ENCODE peak calls at places on chromosome 12, in four cellular contexts. J is RWPE1; F is brain microvascular endothelial cell; A is effector memory CD4-positive, alpha-beta T cell. H is an unnamed sample.

GRCh38 chr12:15682826-15683225 is 106.4 kb downstream of the EPS8 start:
- DNase-seq in J (peak; percentile 8), F (no peak), A (no peak), H (no peak)

GRCh38 chr12:6944381-6945186 is 762 bp downstream of the C12orf57 start:
- DNase-seq in J (peak; percentile 84), F (peak; percentile 92), A (peak; percentile 82), H (peak; percentile 59)

GRCh38 chr12:54853933-54854538 is at the start of gene MUCL1:
- DNase-seq in J (peak; percentile 74), F (peak; percentile 84), A (peak; percentile 17), H (peak; percentile 18)

GRCh38 chr12:116303929-116304328 is 26.4 kb upstream of the MED13L start:
- DNase-seq in J (no peak), F (no peak), A (no peak), H (no peak)

GRCh38 chr12:46771268-46771837 is 54.4 kb downstream of the SLC38A4 start:
- DNase-seq in J (no peak), F (no peak), A (no peak), H (no peak)

GRCh38 chr12:70733385-70733784 is 96.2 kb upstream of the PTPRB start:
- DNase-seq in J (peak; percentile 73), F (peak; percentile 64), A (no peak), H (no peak)

GRCh38 chr12:82781288-82782078 is 94.8 kb downstream of the TMTC2 start:
- DNase-seq in J (no peak), F (no peak), A (no peak), H (no peak)

GRCh38 chr12:106774808-106775524 is 484 bp downstream of the RIC8B start:
- DNase-seq in J (no peak), F (no peak), A (no peak), H (no peak)

GRCh38 chr12:110501378-110501721 is 561 bp downstream of the VPS29 start:
- DNase-seq in J (no peak), F (peak; percentile 24), A (no peak), H (peak; percentile 34)

GRCh38 chr12:54201001-54201794 is 12.4 kb upstream of the SMUG1 start:
- DNase-seq in J (peak; percentile 73), F (peak; percentile 58), A (peak; percentile 41), H (no peak)

GRCh38 chr12:19402743-19403400 is 36.4 kb upstream of the AEBP2 start:
- DNase-seq in J (no peak), F (peak; percentile 15), A (no peak), H (no peak)

GRCh38 chr12:15863258-15863835 is 18.8 kb upstream of the STRAP start:
- DNase-seq in J (no peak), F (no peak), A (no peak), H (no peak)

GRCh38 chr12:51262758-51263177 is 7.4 kb downstream of the SMAGP start:
- DNase-seq in J (no peak), F (peak; percentile 33), A (no peak), H (no peak)

GRCh38 chr12:47277972-47278448 is 198.3 kb upstream of the AMIGO2 start:
- DNase-seq in J (peak; percentile 95), F (peak; percentile 81), A (no peak), H (peak; percentile 91)

GRCh38 chr12:115946867-115947695 is 330.4 kb downstream of the MED13L start:
- DNase-seq in J (no peak), F (no peak), A (no peak), H (no peak)

GRCh38 chr12:64670039-64670438 is 59.7 kb downstream of the RASSF3 start:
- DNase-seq in J (no peak), F (no peak), A (no peak), H (no peak)

GRCh38 chr12:25386823-25387134 is 136.1 kb upstream of the KRAS start:
- DNase-seq in J (no peak), F (no peak), A (no peak), H (no peak)

GRCh38 chr12:6341439-6342139 is at the start of gene TNFRSF1A:
- DNase-seq in J (peak; percentile 61), F (peak; percentile 77), A (no peak), H (no peak)

GRCh38 chr12:9758119-9758518 is 2.6 kb downstream of the CD69 start:
- DNase-seq in J (no peak), F (no peak), A (no peak), H (no peak)

GRCh38 chr12:31206038-31206670 is 119.8 kb downstream of the SINHCAF start:
- DNase-seq in J (peak; percentile 75), F (peak; percentile 72), A (no peak), H (peak; percentile 98)

GRCh38 chr12:96108321-96108720 is 72.9 kb upstream of the LTA4H start:
- DNase-seq in J (no peak), F (no peak), A (no peak), H (no peak)

GRCh38 chr12:121543786-121544185 is 37.0 kb downstream of the KDM2B start:
- DNase-seq in J (no peak), F (no peak), A (no peak), H (no peak)

GRCh38 chr12:84058136-84058535 is 854.5 kb downstream of the SLC6A15 start:
- DNase-seq in J (no peak), F (no peak), A (no peak), H (no peak)

GRCh38 chr12:89680409-89680808 is 28.2 kb downstream of the ATP2B1 start:
- DNase-seq in J (no peak), F (no peak), A (no peak), H (no peak)

GRCh38 chr12:9319842-9320173 is 111.6 kb upstream of the PZP start:
- DNase-seq in J (no peak), F (no peak), A (no peak), H (peak; percentile 59)

GRCh38 chr12:112944028-112944690 is 5.9 kb downstream of the OAS3 start:
- DNase-seq in J (no peak), F (no peak), A (no peak), H (no peak)

DNA sequence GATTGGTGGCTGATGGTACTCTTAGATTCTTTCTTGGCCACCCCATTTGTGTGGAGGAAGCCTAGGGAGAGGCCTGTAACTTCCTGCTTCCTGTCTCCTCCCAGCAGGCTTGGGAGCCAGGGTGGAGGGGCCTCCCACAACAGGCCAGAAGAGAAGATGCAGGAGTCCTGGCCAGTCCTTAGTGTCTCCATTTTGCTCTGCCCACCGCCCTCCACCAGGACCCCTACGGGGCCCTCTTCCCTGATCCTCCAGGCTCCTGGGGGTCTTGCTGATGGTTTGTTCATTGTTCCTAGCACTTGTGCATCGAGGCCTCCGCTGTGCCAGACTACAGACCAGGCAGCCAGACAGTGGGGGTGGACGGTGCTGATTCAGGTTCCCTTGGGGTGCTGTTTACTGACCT is 6.8 kb downstream of the TSPAN9 start:
- DNase-seq in J (no peak), F (no peak), A (no peak), H (no peak)
- H3K27ac ChIP-seq in J (no peak overlapping the region), F (no peak overlapping the region), A (no peak overlapping the region), H (no peak overlapping the region)

DNA sequence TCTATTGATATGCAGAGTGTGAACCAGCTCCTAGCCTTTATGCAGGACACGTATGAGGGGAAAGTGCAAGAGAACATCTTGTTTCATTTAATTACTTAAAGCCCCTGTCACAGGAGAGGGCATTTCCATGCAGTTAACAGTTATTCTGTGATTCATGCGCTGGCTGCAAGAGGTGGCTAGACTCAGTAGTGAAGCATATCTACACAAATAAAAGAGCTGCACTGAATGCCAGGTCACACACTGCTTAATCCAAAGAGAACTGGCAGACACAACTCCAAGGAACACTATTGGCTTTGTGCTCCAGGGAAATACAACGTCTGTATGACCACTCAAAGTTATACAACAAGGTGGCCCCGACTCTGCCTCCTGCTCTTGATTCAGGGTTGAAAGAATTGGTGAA is 394.2 kb downstream of the C12orf75 start:
- DNase-seq in J (no peak), F (no peak), A (no peak), H (no peak)
- H3K27ac ChIP-seq in J (no peak overlapping the region), F (no peak overlapping the region), A (no peak overlapping the region), H (no peak overlapping the region)

GRCh38 chr12:23862746-23863145 is 86.7 kb downstream of the SOX5 start:
- DNase-seq in J (no peak), F (no peak), A (no peak), H (no peak)
- H3K27ac ChIP-seq in J (no peak overlapping the region), F (no peak overlapping the region), A (no peak overlapping the region), H (no peak overlapping the region)

DNA sequence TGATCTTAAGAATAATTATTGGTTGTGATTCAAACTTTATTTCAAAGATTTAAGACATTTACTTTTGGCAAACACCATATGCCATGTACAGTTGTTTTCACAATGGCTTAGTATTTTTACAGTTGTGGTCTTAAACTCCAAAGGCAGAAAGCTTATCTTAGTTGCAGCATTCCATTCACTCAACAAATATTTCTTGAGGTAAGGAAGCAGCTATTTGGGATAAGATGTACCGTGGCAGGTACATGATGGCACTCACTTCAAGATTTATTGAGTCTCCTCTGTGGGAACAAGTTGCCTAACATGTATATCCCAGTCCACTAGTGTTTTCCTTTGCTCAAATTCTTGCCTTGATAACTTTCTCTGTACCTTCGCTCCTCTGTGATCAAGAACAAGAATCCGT is 8.0 kb upstream of the MON2 start:
- DNase-seq in J (no peak), F (no peak), A (no peak), H (no peak)
- H3K27ac ChIP-seq in J (no peak overlapping the region), F (no peak overlapping the region), A (no peak overlapping the region), H (no peak overlapping the region)

GRCh38 chr12:124754491-124754890 is 109.2 kb downstream of the SCARB1 start:
- DNase-seq in J (no peak), F (no peak), A (no peak), H (no peak)
- H3K27ac ChIP-seq in J (peak overlapping the region; percentile 82), F (no peak overlapping the region), A (no peak overlapping the region), H (no peak overlapping the region)

DNA sequence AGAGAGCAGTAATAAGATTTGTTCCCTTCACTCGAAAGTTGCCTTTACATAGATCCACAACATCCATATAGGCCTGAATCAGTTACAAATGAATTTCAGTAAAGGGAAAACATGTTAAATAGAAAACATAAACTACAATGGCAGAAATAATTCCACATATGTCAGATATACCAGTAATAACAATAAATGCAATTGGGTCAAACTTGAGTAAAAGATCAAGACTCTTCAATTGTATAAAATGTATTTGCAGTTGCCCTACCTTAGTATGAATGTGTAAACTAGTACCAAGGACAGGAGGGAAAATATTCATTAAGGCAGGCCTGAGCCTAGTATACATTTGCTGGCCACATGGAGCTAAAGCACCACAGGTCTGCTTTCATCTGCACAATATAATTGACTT is 17.6 kb downstream of the NOS1 start:
- DNase-seq in J (no peak), F (no peak), A (no peak), H (no peak)
- H3K27ac ChIP-seq in J (no peak overlapping the region), F (no peak overlapping the region), A (no peak overlapping the region), H (peak overlapping the region; percentile 71)

DNA sequence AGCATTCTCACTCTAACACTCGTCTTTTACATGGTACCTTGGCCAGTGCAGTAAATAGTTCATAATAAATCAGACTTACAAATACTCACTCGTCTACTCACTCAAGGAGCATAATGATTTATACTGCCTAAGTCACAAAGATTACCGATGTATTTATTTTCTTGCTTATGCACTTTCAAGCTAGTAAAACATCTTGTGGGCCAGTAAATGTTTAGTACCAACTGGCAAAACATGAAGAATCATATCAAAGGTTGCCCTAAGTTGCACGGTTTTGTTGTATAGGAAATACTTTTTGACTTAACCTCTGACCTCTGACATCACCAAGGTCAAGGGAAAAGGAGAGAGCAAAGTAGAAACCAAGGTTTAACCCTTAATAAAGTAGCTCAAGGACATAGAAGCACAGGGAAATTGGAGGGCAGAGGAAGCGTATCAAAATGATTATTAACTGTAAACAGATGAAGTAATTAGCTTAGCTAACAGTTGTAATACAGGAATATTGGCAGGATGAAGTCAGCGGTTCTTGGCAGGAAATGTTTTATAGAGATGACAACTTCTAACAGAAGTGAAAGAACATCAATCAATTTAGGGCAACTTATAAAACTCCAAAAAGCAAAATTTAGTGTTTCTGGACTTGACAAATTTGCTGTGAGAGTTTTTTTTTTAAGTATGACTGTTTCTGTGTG is 131.9 kb downstream of the HMGA2 start:
- DNase-seq in J (no peak), F (no peak), A (no peak), H (no peak)
- H3K27ac ChIP-seq in J (no peak overlapping the region), F (peak overlapping the region; percentile 12), A (no peak overlapping the region), H (peak overlapping the region; percentile 93)

H was measured in epithelial cell of prostate.